ENCODE peak calls at places on chromosome 14, in seven cellular contexts. Y is ovary, F is tibial nerve, T is suprapubic skin, B is A549, J is transverse colon, C is sigmoid colon. W is an unnamed sample.
A peak's percentile ranks its signal among the peaks of the same experiment; 100 is the strongest.

GRCh38 chr14:23575086-23575485 is 3.5 kb downstream of the JPH4 start:
- DNase-seq in Y (no peak), F (no peak), T (peak; percentile 13), B (no peak), J (no peak), C (peak; percentile 28), W (no peak)

GRCh38 chr14:68607081-68607851 is 185.6 kb downstream of the ZFP36L1 start:
- DNase-seq in Y (peak; percentile 73), F (no peak), T (peak; percentile 68), B (no peak), J (peak; percentile 37), C (no peak), W (no peak)

GRCh38 chr14:56118611-56119181 is 485 bp downstream of the PELI2 start:
- DNase-seq in Y (peak; percentile 66), F (no peak), T (no peak), B (no peak), J (peak; percentile 26), C (peak; percentile 71), W (peak; percentile 93)

GRCh38 chr14:34498684-34499412 is 36.8 kb upstream of the SPTSSA start:
- DNase-seq in Y (no peak), F (no peak), T (no peak), B (peak; percentile 80), J (peak; percentile 53), C (no peak), W (no peak)

GRCh38 chr14:34465069-34465859 is 3.2 kb upstream of the SPTSSA start:
- DNase-seq in Y (no peak), F (no peak), T (no peak), B (peak; percentile 35), J (no peak), C (no peak), W (no peak)

GRCh38 chr14:25400607-25401206 is 350.8 kb upstream of the STXBP6 start:
- DNase-seq in Y (no peak), F (peak; percentile 34), T (no peak), B (peak; percentile 54), J (peak; percentile 66), C (no peak), W (no peak)

GRCh38 chr14:79082883-79083282 is 912.7 kb downstream of the NRXN3 start:
- DNase-seq in Y (no peak), F (no peak), T (no peak), B (no peak), J (no peak), C (no peak), W (no peak)

GRCh38 chr14:80425686-80426085 is 214.4 kb upstream of the DIO2 start:
- DNase-seq in Y (no peak), F (no peak), T (no peak), B (peak; percentile 92), J (no peak), C (no peak), W (no peak)

GRCh38 chr14:42992930-42993329 is 1386.3 kb downstream of the LRFN5 start:
- DNase-seq in Y (no peak), F (no peak), T (no peak), B (no peak), J (no peak), C (no peak), W (no peak)

GRCh38 chr14:102333795-102334415 is 14.4 kb downstream of the ZNF839 start:
- DNase-seq in Y (no peak), F (no peak), T (no peak), B (no peak), J (no peak), C (no peak), W (no peak)

GRCh38 chr14:33617154-33617553 is 333.7 kb downstream of the EGLN3 start:
- DNase-seq in Y (no peak), F (no peak), T (no peak), B (no peak), J (no peak), C (no peak), W (no peak)

GRCh38 chr14:63533474-63533873 is 9.7 kb downstream of the PPP2R5E start:
- DNase-seq in Y (no peak), F (no peak), T (no peak), B (no peak), J (no peak), C (no peak), W (no peak)

GRCh38 chr14:104377256-104377655 is 202.3 kb upstream of the C14orf180 start:
- DNase-seq in Y (no peak), F (no peak), T (no peak), B (no peak), J (no peak), C (no peak), W (no peak)

GRCh38 chr14:64680013-64680674 is 24.1 kb upstream of the PLEKHG3 start:
- DNase-seq in Y (no peak), F (no peak), T (no peak), B (peak; percentile 32), J (peak; percentile 41), C (no peak), W (no peak)

GRCh38 chr14:29321646-29322045 is 555.1 kb downstream of the FOXG1 start:
- DNase-seq in Y (no peak), F (no peak), T (no peak), B (no peak), J (no peak), C (no peak), W (no peak)

GRCh38 chr14:96176275-96176674 is 28.4 kb upstream of the BDKRB2 start:
- DNase-seq in Y (no peak), F (no peak), T (no peak), B (no peak), J (no peak), C (peak; percentile 46), W (no peak)

GRCh38 chr14:94100847-94101246 is 9.7 kb upstream of the IFI27 start:
- DNase-seq in Y (no peak), F (no peak), T (no peak), B (peak; percentile 12), J (no peak), C (no peak), W (no peak)

GRCh38 chr14:74463697-74464096 is 29.4 kb downstream of the NPC2 start:
- DNase-seq in Y (no peak), F (no peak), T (no peak), B (no peak), J (no peak), C (no peak), W (no peak)

GRCh38 chr14:54768501-54768900 is 134.1 kb downstream of the GCH1 start:
- DNase-seq in Y (no peak), F (no peak), T (no peak), B (no peak), J (no peak), C (peak; percentile 54), W (no peak)

GRCh38 chr14:54763761-54764160 is 138.9 kb downstream of the GCH1 start:
- DNase-seq in Y (no peak), F (no peak), T (no peak), B (no peak), J (no peak), C (no peak), W (no peak)

GRCh38 chr14:54767139-54767431 is 135.5 kb downstream of the GCH1 start:
- DNase-seq in Y (no peak), F (no peak), T (no peak), B (no peak), J (no peak), C (peak; percentile 52), W (no peak)

GRCh38 chr14:54767450-54767849 is 135.2 kb downstream of the GCH1 start:
- DNase-seq in Y (no peak), F (no peak), T (no peak), B (no peak), J (no peak), C (peak; percentile 38), W (no peak)

GRCh38 chr14:54766276-54767138 is 136.1 kb downstream of the GCH1 start:
- DNase-seq in Y (no peak), F (no peak), T (no peak), B (no peak), J (no peak), C (peak; percentile 50), W (no peak)
- TF ChIP-seq EP300 in Y (no peak), F (no peak), T (no peak), B (no peak), J (no peak), C (no peak), W (no peak)

DNA sequence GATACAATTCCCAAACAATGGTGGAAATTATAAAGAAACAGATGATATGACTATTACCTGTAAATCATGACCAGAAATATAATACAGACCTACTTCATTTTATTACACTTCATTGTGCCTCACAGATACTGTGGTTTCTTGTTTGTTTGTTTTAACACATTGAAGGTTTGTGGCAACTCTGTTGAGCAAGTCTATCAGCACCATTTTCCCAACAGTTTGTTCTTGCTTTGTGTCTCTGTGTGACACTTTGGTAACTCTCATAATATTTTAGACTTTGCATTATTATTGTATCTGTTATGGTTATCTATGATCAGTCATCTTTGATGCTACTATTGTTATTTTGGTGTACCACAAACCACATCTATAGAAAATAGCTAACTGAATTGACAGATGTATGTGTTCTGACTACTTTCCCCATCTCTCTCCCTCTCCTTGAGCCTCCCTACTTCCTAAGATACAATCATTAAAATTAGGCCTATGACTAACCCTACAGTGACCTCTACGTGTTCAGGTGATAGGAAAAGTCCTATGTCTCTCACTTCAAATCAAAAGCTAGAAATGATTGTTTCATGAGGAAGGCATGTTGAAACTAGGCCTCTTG is 49.1 kb downstream of the FBXO33 start:
- DNase-seq in Y (no peak), F (no peak), T (no peak), B (no peak), J (no peak), C (no peak), W (no peak)
- TF ChIP-seq POLR2A in Y (no peak), F (no peak), T (no peak), B (no peak), J (no peak), C (no peak), W (no peak)

GRCh38 chr14:100224229-100224628 is 14.7 kb upstream of the YY1 start:
- DNase-seq in Y (no peak), F (no peak), T (no peak), B (no peak), J (no peak), C (no peak), W (no peak)
- H3K4me1 ChIP-seq in Y (peaks cover 5% of the 10 kb centered on the region), F (peaks cover 22% of the 10 kb centered on the region), T (peaks cover 32% of the 10 kb centered on the region), B (peaks cover 5% of the 10 kb centered on the region), J (peaks cover 27% of the 10 kb centered on the region), C (peaks cover 24% of the 10 kb centered on the region), W (peaks cover 29% of the 10 kb centered on the region)

GRCh38 chr14:35607380-35607779 is 73.4 kb downstream of the INSM2 start:
- DNase-seq in Y (no peak), F (no peak), T (no peak), B (no peak), J (no peak), C (no peak), W (no peak)
- TF ChIP-seq EP300 in Y (no peak), F (no peak), T (no peak), B (no peak), J (no peak), C (no peak), W (no peak)

GRCh38 chr14:32201196-32201815 is 539 bp upstream of the RNU6-7 start:
- DNase-seq in Y (peak; percentile 91), F (peak; percentile 60), T (peak; percentile 86), B (peak; percentile 86), J (peak; percentile 94), C (peak; percentile 90), W (peak; percentile 89)
- TF ChIP-seq POLR2A in Y (no peak), F (no peak), T (no peak), B (peak; percentile 39), J (peak; percentile 21), C (no peak), W (peak; percentile 39)